ENCODE peak calls at places on chromosomes 11 and 22, in nine cellular contexts. M is COR-L47, E is amniotic stem cell, F is cardiac fibroblast, B is NCI-H774, G is neural crest cell, V is smooth muscle cell of the brain vasculature, Z is body of pancreas, I is AG09309. K is an unnamed sample.
A peak's percentile ranks its signal among the peaks of the same experiment; 100 is the strongest.

GRCh38 chr11:12402691-12403120 is 25.3 kb downstream of the PARVA start:
- DNase-seq in Z (no peak), B (no peak), I (no peak), G (no peak), M (no peak), V (no peak), F (peak; percentile 84), E (no peak), K (no peak)

GRCh38 chr22:36419177-36419911 is 31.6 kb upstream of the MYH9 start:
- DNase-seq in F (peak; percentile 90), Z (no peak), B (no peak), G (no peak), I (no peak), M (no peak), E (no peak), V (no peak), K (no peak)

GRCh38 chr22:29056472-29056871 is 5.2 kb downstream of the C22orf31 start:
- DNase-seq in Z (no peak), M (no peak), I (no peak), E (no peak), B (no peak), G (no peak), V (no peak), F (no peak), K (no peak)

GRCh38 chr11:66316849-66317251 is at the start of gene CD248:
- DNase-seq in M (no peak), I (no peak), E (no peak), G (no peak), Z (no peak), V (no peak), F (peak; percentile 96), B (no peak), K (no peak)

GRCh38 chr11:75656044-75656726 is 12.7 kb downstream of the MAP6 start:
- DNase-seq in I (no peak), F (no peak), G (no peak), E (no peak), B (no peak), M (no peak), V (no peak), Z (no peak), K (no peak)

GRCh38 chr11:20033806-20034205 is 126.5 kb downstream of the DBX1 start:
- DNase-seq in F (no peak), I (no peak), E (no peak), M (no peak), G (no peak), B (no peak), Z (peak; percentile 50), V (no peak), K (no peak)

GRCh38 chr11:71431271-71431670 is 16.9 kb downstream of the DHCR7 start:
- DNase-seq in B (no peak), V (no peak), Z (no peak), I (no peak), F (no peak), E (no peak), G (no peak), M (no peak), K (no peak)

GRCh38 chr11:10117709-10118341 is 176.2 kb downstream of the SBF2 start:
- DNase-seq in I (peak; percentile 64), V (no peak), B (no peak), Z (no peak), M (no peak), F (peak; percentile 87), E (no peak), G (no peak), K (no peak)

GRCh38 chr11:37748641-37749040 is 1150.6 kb upstream of the RAG2 start:
- DNase-seq in F (no peak), B (no peak), M (no peak), G (no peak), I (no peak), E (no peak), Z (no peak), V (no peak), K (no peak)

GRCh38 chr11:119284344-119285157 is 32.4 kb downstream of the MCAM start:
- DNase-seq in E (no peak), V (no peak), Z (no peak), B (peak; percentile 1), G (no peak), F (peak; percentile 67), I (peak; percentile 5), M (peak; percentile 10), K (no peak)

GRCh38 chr22:49991907-49992533 is 20.5 kb downstream of the IL17REL start:
- DNase-seq in E (no peak), V (no peak), G (no peak), Z (no peak), F (no peak), M (no peak), I (no peak), B (no peak), K (no peak)

GRCh38 chr11:59678118-59678812 is 9.4 kb upstream of the PATL1 start:
- DNase-seq in V (no peak), Z (no peak), M (no peak), B (no peak), F (peak; percentile 15), E (no peak), G (no peak), I (no peak), K (no peak)

GRCh38 chr22:38733329-38734202 is 22.2 kb downstream of the SUN2 start:
- DNase-seq in Z (peak; percentile 71), E (no peak), F (peak; percentile 32), V (no peak), I (no peak), B (no peak), M (peak; percentile 55), G (peak; percentile 49), K (no peak)

GRCh38 chr11:118010738-118011461 is 24.7 kb downstream of the IL10RA start:
- DNase-seq in G (no peak), B (no peak), Z (no peak), E (no peak), M (no peak), V (no peak), I (no peak), F (no peak), K (no peak)

GRCh38 chr11:132626446-132626845 is 905.9 kb downstream of the OPCML start:
- DNase-seq in M (no peak), B (no peak), F (no peak), I (no peak), E (no peak), V (no peak), G (no peak), Z (no peak), K (no peak)

GRCh38 chr11:80122211-80122610 is 681.4 kb upstream of the TENM4 start:
- DNase-seq in B (no peak), V (no peak), M (no peak), I (no peak), G (no peak), E (no peak), Z (no peak), F (no peak), K (no peak)

GRCh38 chr11:129596361-129596760 is 219.3 kb upstream of the TMEM45B start:
- DNase-seq in Z (no peak), M (no peak), G (no peak), I (no peak), E (no peak), F (no peak), B (no peak), V (no peak), K (no peak)

GRCh38 chr11:10495464-10495786 is 40.4 kb downstream of the AMPD3 start:
- DNase-seq in M (no peak), I (no peak), V (no peak), B (no peak), F (no peak), G (no peak), Z (no peak), E (no peak), K (no peak)

GRCh38 chr11:34050536-34050935 is 995 bp upstream of the CAPRIN1 start:
- DNase-seq in M (no peak), G (no peak), B (no peak), V (no peak), F (peak; percentile 79), E (no peak), Z (no peak), I (no peak), K (no peak)

GRCh38 chr22:22687638-22688500 is 43.5 kb downstream of the GGTLC2 start:
- DNase-seq in G (peak; percentile 24), B (peak; percentile 2), M (no peak), I (peak; percentile 3), F (peak; percentile 76), Z (peak; percentile 51), V (peak; percentile 24), E (peak; percentile 47), K (no peak)

GRCh38 chr22:22037740-22038139 is 55.2 kb upstream of the TOP3B start:
- DNase-seq in G (no peak), M (peak; percentile 2), Z (no peak), V (no peak), F (peak; percentile 35), B (no peak), I (no peak), E (peak; percentile 9), K (no peak)

GRCh38 chr11:75337195-75337654 is 14.2 kb downstream of the ARRB1 start:
- DNase-seq in I (no peak), E (no peak), V (no peak), Z (no peak), M (no peak), B (no peak), G (no peak), F (peak; percentile 51), K (no peak)

GRCh38 chr11:96990934-96991333 is 601.1 kb downstream of the JRKL start:
- DNase-seq in B (no peak), I (no peak), G (no peak), V (no peak), Z (no peak), F (no peak), E (no peak), M (no peak), K (no peak)

GRCh38 chr22:32905400-32905799 is 103.9 kb downstream of the TIMP3 start:
- DNase-seq in G (no peak), B (no peak), I (no peak), M (no peak), E (no peak), V (no peak), Z (no peak), F (peak; percentile 24), K (no peak)

GRCh38 chr11:88569342-88569741 is 231.8 kb upstream of the CTSC start:
- DNase-seq in I (no peak), Z (no peak), B (no peak), G (no peak), E (no peak), F (peak; percentile 5), V (no peak), M (no peak), K (no peak)

GRCh38 chr11:65266210-65266609 is 4.4 kb downstream of the POLA2 start:
- DNase-seq in B (no peak), V (no peak), Z (no peak), G (no peak), E (no peak), M (no peak), I (no peak), F (no peak), K (no peak)

GRCh38 chr22:39144101-39144815 is 8.2 kb downstream of the CBX7 start:
- DNase-seq in G (no peak), I (peak; percentile 14), F (peak; percentile 49), M (no peak), B (no peak), E (no peak), V (no peak), Z (no peak), K (no peak)

GRCh38 chr11:67167086-67167485 is 48.0 kb downstream of the KDM2A start:
- DNase-seq in I (no peak), B (no peak), V (no peak), F (no peak), Z (no peak), M (no peak), G (no peak), E (no peak), K (no peak)

GRCh38 chr11:119113716-119114115 is 6.6 kb downstream of the C2CD2L start:
- DNase-seq in I (no peak), E (no peak), F (no peak), V (no peak), M (no peak), G (no peak), Z (no peak), B (no peak), K (no peak)

GRCh38 chr11:97862021-97862420 is 1158.7 kb upstream of the CNTN5 start:
- DNase-seq in I (no peak), Z (no peak), F (no peak), V (no peak), E (no peak), G (no peak), M (no peak), B (no peak), K (no peak)

GRCh38 chr22:48687606-48688005 is 1140.1 kb downstream of the BRD1 start:
- DNase-seq in Z (no peak), V (no peak), I (no peak), F (no peak), G (no peak), M (no peak), B (no peak), E (no peak), K (no peak)

K was measured in SK-N-MC.